ENCODE peak calls at places on chromosomes 7 and 10, in five cellular contexts. G is GM12878, W is HepG2, H is IMR-90, E is K562. O is an unnamed sample.

GRCh38 chr10:120980316-120980975 is 129.3 kb downstream of the WDR11 start:
- DNase-seq in W (no peak), G (no peak), H (no peak), E (no peak), O (no peak)

GRCh38 chr7:151152935-151153513 is 14.5 kb downstream of the GBX1 start:
- DNase-seq in E (no peak), W (no peak), H (no peak), G (no peak), O (no peak)

GRCh38 chr7:76294344-76295024 is 8.0 kb upstream of the HSPB1 start:
- DNase-seq in G (no peak), W (peak), H (peak), E (peak), O (peak)

GRCh38 chr7:33862946-33863814 is 42.2 kb upstream of the BMPER start:
- DNase-seq in H (no peak), G (no peak), E (no peak), W (no peak), O (no peak)

GRCh38 chr7:134485202-134485601 is 26.3 kb upstream of the AKR1B1 start:
- DNase-seq in G (no peak), H (no peak), W (no peak), E (no peak), O (no peak)

GRCh38 chr10:118585794-118586193 is 9.7 kb downstream of the PRLHR start:
- DNase-seq in E (no peak), W (no peak), G (no peak), H (no peak), O (no peak)

GRCh38 chr7:117116221-117116620 is 162.9 kb downstream of the ST7 start:
- DNase-seq in G (no peak), E (no peak), H (no peak), W (no peak), O (no peak)

GRCh38 chr10:13110908-13111307 is 10.9 kb downstream of the OPTN start:
- DNase-seq in W (no peak), H (no peak), E (no peak), G (no peak), O (no peak)

GRCh38 chr10:12586724-12587123 is 237.4 kb downstream of the CAMK1D start:
- DNase-seq in H (no peak), E (no peak), W (no peak), G (no peak), O (no peak)

GRCh38 chr10:3099291-3100092 is 32.1 kb downstream of the PFKP start:
- DNase-seq in W (peak), E (no peak), H (peak), G (no peak), O (no peak)

GRCh38 chr7:158595068-158595467 is 7.4 kb upstream of the PTPRN2 start:
- DNase-seq in G (peak), H (peak), W (no peak), E (no peak), O (no peak)

GRCh38 chr7:28784166-28784870 is 173.8 kb downstream of the TRIL start:
- DNase-seq in E (no peak), W (no peak), H (peak), G (no peak), O (no peak)

GRCh38 chr10:59971915-59972314 is 65.6 kb upstream of the CCDC6 start:
- DNase-seq in G (no peak), W (peak), E (no peak), H (no peak), O (peak)

GRCh38 chr10:27345455-27345909 is 104.9 kb upstream of the ACBD5 start:
- DNase-seq in H (no peak), E (no peak), W (no peak), G (peak), O (no peak)

GRCh38 chr7:142579946-142580345 is 169.3 kb upstream of the PRSS1 start:
- DNase-seq in E (no peak), H (no peak), W (no peak), G (no peak), O (no peak)

GRCh38 chr7:128203047-128203491 is 38.0 kb upstream of the LEP start:
- DNase-seq in E (no peak), G (no peak), W (no peak), H (no peak), O (no peak)

GRCh38 chr10:96995851-96996250 is 163.8 kb downstream of the LCOR start:
- DNase-seq in E (no peak), H (peak), W (no peak), G (no peak), O (no peak)

GRCh38 chr7:29254663-29255062 is 60.1 kb downstream of the CHN2 start:
- DNase-seq in H (no peak), W (no peak), G (no peak), E (no peak), O (peak)

GRCh38 chr7:111558948-111559347 is 3.3 kb downstream of the IMMP2L start:
- DNase-seq in G (no peak), H (peak), E (no peak), W (no peak), O (no peak)

GRCh38 chr10:99658622-99659030 is 683 bp upstream of the ENTPD7 start:
- DNase-seq in W (peak), E (peak), H (peak), G (no peak), O (no peak)

GRCh38 chr10:49597426-49598163 is 12.5 kb upstream of the SLC18A3 start:
- DNase-seq in G (no peak), H (no peak), E (no peak), W (no peak), O (no peak)

GRCh38 chr10:36681751-36682633 is 443.4 kb upstream of the ANKRD30A start:
- DNase-seq in W (peak), G (no peak), E (no peak), H (peak), O (no peak)

GRCh38 chr10:124626759-124627380 is 117.3 kb downstream of the FAM53B start:
- DNase-seq in W (no peak), E (no peak), G (peak), H (no peak), O (no peak)

GRCh38 chr10:98134117-98134430 is 383 bp upstream of the R3HCC1L start:
- DNase-seq in H (no peak), G (no peak), E (no peak), W (no peak), O (no peak)

GRCh38 chr10:110461088-110461487 is 36.6 kb upstream of the DUSP5 start:
- DNase-seq in G (no peak), W (no peak), H (no peak), E (no peak), O (no peak)

GRCh38 chr7:92621026-92621540 is 30.9 kb upstream of the FAM133B start:
- DNase-seq in G (peak), E (peak), H (peak), W (peak), O (peak)

GRCh38 chr7:2802504-2803341 is 41.4 kb downstream of the GNA12 start:
- DNase-seq in G (no peak), E (no peak), W (peak), H (peak), O (peak)

GRCh38 chr10:99005254-99005653 is 230.4 kb downstream of the HPSE2 start:
- DNase-seq in H (no peak), G (no peak), W (no peak), E (no peak), O (no peak)

GRCh38 chr7:34570300-34570699 is 87.7 kb upstream of the NPSR1 start:
- DNase-seq in G (no peak), E (no peak), W (no peak), H (no peak), O (no peak)

GRCh38 chr10:131310054-131310903 is 1.2 kb downstream of the TCERG1L start:
- DNase-seq in H (no peak), E (no peak), G (no peak), W (no peak), O (no peak)

GRCh38 chr7:36658603-36659516 is 65.4 kb downstream of the AOAH start:
- DNase-seq in H (peak), E (no peak), G (no peak), W (peak), O (peak)

GRCh38 chr7:105439174-105439893 is 50.6 kb upstream of the SRPK2 start:
- DNase-seq in W (peak), E (peak), G (no peak), H (peak), O (peak)

GRCh38 chr7:112005205-112005604 is 201.0 kb downstream of the DOCK4 start:
- DNase-seq in H (no peak), W (no peak), G (no peak), E (no peak), O (no peak)

GRCh38 chr7:3241686-3242258 is 59.3 kb upstream of the SDK1 start:
- DNase-seq in G (no peak), H (no peak), W (no peak), E (no peak), O (no peak)

GRCh38 chr7:99201027-99201426 is 6.9 kb downstream of the KPNA7 start:
- DNase-seq in G (no peak), W (no peak), E (no peak), H (peak), O (peak)

GRCh38 chr10:110430369-110431273 is 67.1 kb upstream of the DUSP5 start:
- DNase-seq in E (no peak), W (no peak), H (no peak), G (no peak), O (no peak)

GRCh38 chr7:155644178-155644970 is at the start of gene RBM33:
- DNase-seq in G (peak), W (peak), H (peak), E (peak), O (peak)
- TF ChIP-seq POLR2A in G (peak), W (peak), H (peak), E (peak), O (peak)

DNA sequence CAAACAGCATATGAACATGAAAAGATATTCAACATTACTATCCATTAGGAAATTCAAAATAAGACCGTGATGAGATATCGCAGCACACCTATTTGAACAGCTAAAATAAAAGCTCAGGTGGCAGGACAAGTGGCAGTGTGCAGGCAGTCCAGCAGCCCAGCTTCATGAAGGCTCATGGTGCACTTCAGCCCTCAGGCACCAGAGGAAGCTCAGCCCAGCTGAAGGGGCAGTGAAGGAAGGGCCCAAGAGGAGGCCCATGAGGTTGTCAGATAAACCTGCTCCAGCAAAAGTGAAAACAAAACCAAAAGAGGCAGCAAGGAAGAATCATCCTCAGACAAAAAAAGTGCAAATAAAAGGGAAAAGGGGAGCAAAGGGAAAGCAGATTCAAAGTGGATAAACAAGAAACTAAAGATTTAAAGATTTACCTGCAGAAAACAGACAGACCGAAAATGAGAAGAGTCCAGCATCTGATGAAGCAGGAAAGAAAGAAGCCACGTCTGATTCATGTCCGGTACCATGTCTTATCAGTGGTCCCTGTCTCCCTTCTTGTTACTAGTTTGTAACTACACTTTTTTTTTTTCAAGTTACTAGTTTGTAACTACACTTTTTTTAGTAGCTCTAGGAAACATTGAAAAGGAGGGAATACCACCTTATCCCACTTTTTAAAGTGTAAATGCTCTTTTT is 15.0 kb upstream of the FAM24B start:
- DNase-seq in W (no peak), G (no peak), E (no peak), H (no peak), O (no peak)
- TF ChIP-seq RFX5 in W (no peak), G (no peak), E (no peak), H (no peak), O (no peak)

GRCh38 chr7:79212334-79212733 is 241.1 kb downstream of the MAGI2 start:
- DNase-seq in W (no peak), H (no peak), E (no peak), G (no peak), O (no peak)

GRCh38 chr7:79216236-79216635 is 237.2 kb downstream of the MAGI2 start:
- DNase-seq in H (no peak), G (no peak), E (no peak), W (no peak), O (no peak)

GRCh38 chr7:79217468-79217867 is 236.0 kb downstream of the MAGI2 start:
- DNase-seq in W (peak), G (no peak), E (no peak), H (peak), O (no peak)

DNA sequence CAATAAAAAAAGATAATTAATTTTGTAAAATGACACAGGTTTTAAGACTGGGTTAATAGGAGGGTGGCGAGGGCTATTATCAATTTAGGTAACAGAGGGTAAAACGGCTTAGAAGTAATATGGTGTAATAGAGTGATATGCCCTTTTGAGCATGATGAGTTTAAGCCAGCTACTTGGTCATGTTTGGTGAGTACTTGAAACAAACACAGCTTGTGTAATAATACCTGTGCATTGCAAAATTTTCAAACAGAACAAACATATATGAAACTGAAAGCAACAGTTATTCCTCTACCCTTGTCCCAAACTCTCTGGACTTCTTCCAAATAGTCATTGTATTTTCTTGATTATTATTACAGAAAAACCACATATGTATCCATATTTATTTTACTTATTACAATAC is 241.7 kb downstream of the MAGI2 start:
- DNase-seq in H (peak), E (no peak), G (no peak), W (peak), O (no peak)
- TF ChIP-seq SMC3 in H (no peak), E (no peak), G (no peak), W (no peak), O (no peak)

GRCh38 chr7:102296179-102296438 is 9.4 kb downstream of the SH2B2 start:
- DNase-seq in E (no peak), W (no peak), H (no peak), G (no peak), O (no peak)
- TF ChIP-seq POLR2A in E (no peak), W (no peak), H (no peak), G (peak), O (no peak)